ENCODE peak calls at places on chromosomes 2 and 18, in nine cellular contexts. C is A549, S is IMR-90, Y is tibial nerve, N is ovary, T is GM12878, K is NB4, M is adrenal gland, E is stomach. R is an unnamed sample.

GRCh38 chr2:84971799-84972790 is 1.1 kb downstream of the KCMF1 start:
- DNase-seq in C (peak), S (peak), Y (no peak), N (peak), T (no peak), K (peak), M (peak), E (peak), R (peak)

GRCh38 chr2:74253937-74254336 is 55.5 kb downstream of the MTHFD2 start:
- DNase-seq in C (no peak), S (no peak), Y (no peak), N (no peak), T (no peak), K (no peak), M (no peak), E (no peak), R (no peak)

GRCh38 chr2:41922177-41922576 is 125.6 kb upstream of the PKDCC start:
- DNase-seq in C (peak), S (no peak), Y (peak), N (no peak), T (no peak), K (peak), M (no peak), E (no peak), R (no peak)

GRCh38 chr18:24914148-24914525 is 437.8 kb downstream of the ZNF521 start:
- DNase-seq in C (no peak), S (no peak), Y (no peak), N (no peak), T (no peak), K (no peak), M (no peak), E (no peak), R (no peak)

GRCh38 chr18:44411277-44411900 is 269.3 kb upstream of the SETBP1 start:
- DNase-seq in C (no peak), S (no peak), Y (no peak), N (no peak), T (no peak), K (no peak), M (no peak), E (no peak), R (no peak)

GRCh38 chr2:100390001-100390940 is 27.2 kb downstream of the CHST10 start:
- DNase-seq in C (no peak), S (no peak), Y (no peak), N (no peak), T (no peak), K (no peak), M (no peak), E (no peak), R (no peak)

GRCh38 chr2:106990307-106990706 is 104.3 kb upstream of the ST6GAL2 start:
- DNase-seq in C (no peak), S (peak), Y (no peak), N (no peak), T (no peak), K (no peak), M (no peak), E (no peak), R (no peak)

GRCh38 chr2:187991389-187991788 is 300.3 kb upstream of the GULP1 start:
- DNase-seq in C (no peak), S (no peak), Y (no peak), N (no peak), T (no peak), K (no peak), M (no peak), E (no peak), R (no peak)

GRCh38 chr2:148048475-148049221 is 27.8 kb downstream of the MBD5 start:
- DNase-seq in C (no peak), S (peak), Y (no peak), N (no peak), T (peak), K (peak), M (no peak), E (no peak), R (no peak)

GRCh38 chr2:125490308-125490707 is 1165.7 kb upstream of the GYPC start:
- DNase-seq in C (no peak), S (no peak), Y (no peak), N (no peak), T (no peak), K (no peak), M (no peak), E (no peak), R (no peak)

GRCh38 chr2:203730076-203730729 is 23.8 kb downstream of the CD28 start:
- DNase-seq in C (no peak), S (peak), Y (no peak), N (no peak), T (no peak), K (no peak), M (no peak), E (no peak), R (no peak)

DNA sequence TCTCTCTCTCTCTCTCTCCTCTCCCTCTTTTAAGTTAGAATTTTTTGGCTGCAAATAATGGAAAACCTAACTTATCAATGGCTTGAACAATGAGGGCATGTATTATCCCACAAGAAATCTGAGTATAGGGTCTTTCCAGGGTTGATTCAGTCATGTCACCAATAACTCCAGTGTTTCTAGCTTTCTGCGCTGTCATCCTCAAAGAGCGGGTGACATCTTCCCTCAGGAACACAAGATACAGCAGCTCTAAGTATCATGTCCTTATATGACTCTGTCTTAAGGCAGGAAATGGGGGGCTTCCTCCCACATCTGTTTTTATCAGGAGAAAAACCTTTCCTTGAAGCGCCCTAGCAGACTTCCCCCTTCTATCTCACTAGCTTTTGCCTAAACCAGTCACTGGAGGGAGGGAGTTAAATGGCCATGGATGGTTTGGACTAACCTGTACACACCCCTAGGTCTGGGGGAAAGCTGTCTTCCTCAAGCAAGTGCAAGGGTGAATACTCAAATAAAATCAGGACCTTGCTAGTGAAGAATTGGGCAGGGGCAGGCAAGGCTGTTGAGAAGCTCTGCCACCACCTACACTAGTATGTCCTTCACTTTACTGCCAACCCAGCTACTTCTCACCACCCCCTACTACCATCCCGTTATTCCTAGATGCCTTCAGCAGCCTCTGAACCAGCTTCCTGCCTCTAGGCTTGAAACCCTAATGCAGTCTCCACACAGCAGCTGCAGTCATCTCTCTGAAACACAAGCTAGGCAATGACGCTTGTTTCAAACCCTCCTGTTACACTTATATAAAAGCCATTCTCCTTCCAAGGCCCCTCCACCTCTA is 7.5 kb upstream of the TUBA4A start:
- DNase-seq in C (no peak), S (no peak), Y (no peak), N (no peak), T (no peak), K (peak), M (no peak), E (no peak), R (no peak)
- TF ChIP-seq POLR2A in C (no peak), S (no peak), Y (no peak), N (no peak), T (no peak), K (no peak), M (no peak), E (no peak), R (no peak)

GRCh38 chr2:222309361-222309760 is 10.6 kb upstream of the PAX3 start:
- DNase-seq in C (no peak), S (no peak), Y (no peak), N (no peak), T (no peak), K (no peak), M (no peak), E (no peak), R (no peak)
- TF ChIP-seq CTCF in C (no peak), S (no peak), Y (no peak), N (no peak), T (no peak), K (no peak), M (no peak), E (no peak), R (no peak)

GRCh38 chr2:110677080-110677479 is 783 bp downstream of the BUB1 start:
- DNase-seq in C (no peak), S (no peak), Y (no peak), N (no peak), T (no peak), K (no peak), M (no peak), E (no peak), R (no peak)

GRCh38 chr2:110679337-110679707 is 1.5 kb upstream of the BUB1 start:
- DNase-seq in C (no peak), S (no peak), Y (peak), N (peak), T (no peak), K (peak), M (peak), E (no peak), R (no peak)

GRCh38 chr2:110678457-110679336 is 834 bp upstream of the BUB1 start:
- DNase-seq in C (no peak), S (peak), Y (peak), N (peak), T (no peak), K (peak), M (peak), E (peak), R (peak)

GRCh38 chr2:110679865-110680264 is 2.0 kb upstream of the BUB1 start:
- DNase-seq in C (no peak), S (no peak), Y (no peak), N (no peak), T (no peak), K (no peak), M (no peak), E (no peak), R (peak)

GRCh38 chr2:110677530-110678456 is at the start of gene BUB1:
- DNase-seq in C (peak), S (peak), Y (peak), N (peak), T (peak), K (peak), M (peak), E (peak), R (peak)
- TF ChIP-seq POLR2A in C (peak), S (peak), Y (peak), N (peak), T (peak), K (peak), M (peak), E (no peak), R (no peak)

GRCh38 chr2:135817466-135817865 is 19.5 kb downstream of the LCT start:
- DNase-seq in C (no peak), S (no peak), Y (no peak), N (no peak), T (no peak), K (no peak), M (no peak), E (no peak), R (no peak)

GRCh38 chr2:135821190-135821589 is 15.8 kb downstream of the LCT start:
- DNase-seq in C (no peak), S (no peak), Y (no peak), N (no peak), T (no peak), K (peak), M (no peak), E (no peak), R (no peak)

GRCh38 chr2:135817946-135818345 is 19.0 kb downstream of the LCT start:
- DNase-seq in C (no peak), S (no peak), Y (no peak), N (no peak), T (no peak), K (no peak), M (no peak), E (no peak), R (no peak)

GRCh38 chr2:135820003-135820618 is 16.9 kb downstream of the LCT start:
- DNase-seq in C (no peak), S (peak), Y (no peak), N (no peak), T (peak), K (peak), M (no peak), E (no peak), R (no peak)

DNA sequence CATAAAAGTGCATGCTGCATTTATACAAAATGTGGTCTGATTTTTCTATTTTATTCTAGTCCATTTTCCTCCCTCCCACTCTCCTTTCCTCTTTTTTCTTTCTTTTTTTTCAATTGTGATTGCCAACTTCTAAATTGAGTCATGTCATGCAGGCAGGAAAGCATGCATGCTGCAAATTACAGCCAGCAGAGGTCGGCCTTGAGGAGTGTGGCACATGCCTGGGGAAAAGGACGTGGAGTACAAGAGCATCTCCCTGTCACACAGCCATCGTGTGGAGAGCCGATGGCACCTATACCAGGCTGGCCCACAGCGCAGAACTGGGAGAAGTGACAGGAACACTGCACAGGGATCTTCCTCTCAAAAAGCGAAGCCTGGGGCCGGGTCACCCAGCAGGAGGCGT is 17.8 kb downstream of the LCT start:
- DNase-seq in C (peak), S (peak), Y (no peak), N (no peak), T (no peak), K (peak), M (no peak), E (no peak), R (no peak)
- TF ChIP-seq CTCF in C (peak), S (peak), Y (no peak), N (no peak), T (peak), K (peak), M (no peak), E (no peak), R (no peak)

DNA sequence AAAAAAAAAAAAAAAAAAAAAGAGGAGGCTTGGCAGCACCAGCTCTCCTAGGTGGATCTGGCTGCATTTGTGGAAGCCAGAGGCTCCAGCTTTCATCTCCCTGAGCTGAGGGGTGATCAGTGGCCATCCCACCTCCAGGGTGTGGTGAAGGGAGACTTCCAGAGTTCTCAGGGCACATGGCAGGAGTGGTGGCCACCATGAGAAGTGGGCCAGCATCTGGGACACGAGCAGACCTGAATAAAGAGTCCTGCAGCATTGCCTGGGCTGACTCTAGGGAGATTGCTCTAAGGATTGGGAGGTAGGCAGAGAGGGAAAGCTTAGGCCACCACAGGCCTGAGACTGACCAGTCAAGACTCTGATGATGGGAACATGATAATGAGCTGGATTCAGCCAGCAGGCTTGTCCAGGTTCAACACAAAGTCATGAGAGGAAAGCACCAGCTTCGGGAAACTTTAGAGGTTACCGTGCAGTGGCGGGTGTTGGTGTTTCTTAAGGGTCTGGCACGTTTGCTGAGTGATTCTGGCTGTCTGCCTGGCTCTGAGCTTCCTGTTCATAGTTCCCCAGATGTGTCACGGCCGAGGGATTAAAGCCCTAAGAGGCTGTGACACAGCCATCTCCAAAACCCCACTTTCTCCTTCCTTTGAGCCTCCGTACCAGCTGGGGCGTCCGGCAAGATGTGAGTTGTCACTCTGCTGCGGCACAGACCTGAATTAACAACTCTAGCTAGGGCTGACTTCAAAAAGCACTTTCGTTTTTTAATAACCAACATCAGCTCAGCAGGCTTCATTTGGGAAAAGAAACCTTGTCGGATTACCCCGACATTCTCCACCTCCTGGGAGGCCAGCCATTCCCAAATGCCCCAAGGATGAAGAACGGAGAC is 38.3 kb upstream of the IL1R1 start:
- DNase-seq in C (peak), S (peak), Y (peak), N (peak), T (peak), K (no peak), M (peak), E (peak), R (peak)
- TF ChIP-seq POLR2A in C (no peak), S (peak), Y (no peak), N (no peak), T (no peak), K (no peak), M (no peak), E (no peak), R (no peak)

GRCh38 chr2:94870392-94871225 is 621 bp upstream of the TEKT4 start:
- DNase-seq in C (peak), S (no peak), Y (no peak), N (no peak), T (no peak), K (peak), M (no peak), E (no peak), R (peak)
- TF ChIP-seq CTCF in C (peak), S (peak), Y (no peak), N (no peak), T (peak), K (peak), M (no peak), E (no peak), R (peak)

GRCh38 chr18:11982981-11983380 is 1.7 kb downstream of the IMPA2 start:
- DNase-seq in C (no peak), S (no peak), Y (no peak), N (no peak), T (no peak), K (peak), M (no peak), E (no peak), R (no peak)

GRCh38 chr18:11981633-11982366 is 493 bp downstream of the IMPA2 start:
- DNase-seq in C (no peak), S (peak), Y (peak), N (peak), T (no peak), K (peak), M (peak), E (peak), R (peak)

GRCh38 chr18:11980148-11980554 is 1.2 kb upstream of the IMPA2 start:
- DNase-seq in C (no peak), S (peak), Y (peak), N (no peak), T (no peak), K (no peak), M (peak), E (no peak), R (no peak)

GRCh38 chr18:11981383-11981632 is at the start of gene IMPA2:
- DNase-seq in C (no peak), S (no peak), Y (no peak), N (no peak), T (no peak), K (no peak), M (no peak), E (no peak), R (no peak)

DNA sequence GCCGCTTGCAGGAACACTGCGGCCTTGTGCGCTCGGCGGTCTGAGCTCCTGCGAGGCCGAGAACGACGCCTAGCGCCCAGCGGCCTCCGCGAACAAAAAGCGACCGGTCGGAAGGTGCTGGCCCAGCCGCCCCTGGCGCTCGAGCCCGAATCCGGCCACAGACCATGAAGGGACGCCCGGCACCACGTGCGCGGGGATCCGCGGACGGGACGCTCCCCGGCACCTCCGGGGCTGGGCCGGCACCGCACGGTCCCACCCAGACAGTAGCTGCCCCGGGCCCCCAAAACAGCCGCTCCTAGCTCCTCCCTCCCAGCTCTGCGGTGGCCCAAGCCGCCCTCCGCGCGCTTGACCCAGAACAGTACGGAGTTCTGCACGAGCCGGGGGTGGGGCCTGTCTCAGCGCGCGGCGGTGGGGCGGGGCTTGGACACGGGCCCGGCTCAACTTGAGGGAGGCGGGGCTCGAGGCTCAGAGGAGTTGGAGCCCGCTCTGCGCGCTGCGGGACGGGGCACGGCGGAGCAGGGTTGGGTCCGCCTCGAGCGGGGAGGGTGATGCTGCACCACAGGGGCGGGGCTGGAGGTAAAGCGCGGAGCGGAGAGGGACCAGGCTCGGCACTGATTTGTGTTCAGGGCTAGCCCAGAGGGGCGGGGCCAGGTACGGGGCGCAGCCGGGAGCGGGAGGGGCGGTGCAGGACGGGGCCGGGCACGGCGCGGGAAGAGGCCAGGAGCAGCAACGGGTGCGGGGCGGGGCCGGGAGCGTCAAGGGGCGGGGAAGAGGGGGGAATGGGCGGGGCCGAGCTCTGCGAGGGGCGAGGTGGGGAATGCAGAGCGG is 538 bp upstream of the IMPA2 start:
- DNase-seq in C (peak), S (peak), Y (peak), N (peak), T (peak), K (peak), M (peak), E (peak), R (peak)
- TF ChIP-seq POLR2A in C (peak), S (peak), Y (peak), N (peak), T (peak), K (peak), M (peak), E (no peak), R (peak)

DNA sequence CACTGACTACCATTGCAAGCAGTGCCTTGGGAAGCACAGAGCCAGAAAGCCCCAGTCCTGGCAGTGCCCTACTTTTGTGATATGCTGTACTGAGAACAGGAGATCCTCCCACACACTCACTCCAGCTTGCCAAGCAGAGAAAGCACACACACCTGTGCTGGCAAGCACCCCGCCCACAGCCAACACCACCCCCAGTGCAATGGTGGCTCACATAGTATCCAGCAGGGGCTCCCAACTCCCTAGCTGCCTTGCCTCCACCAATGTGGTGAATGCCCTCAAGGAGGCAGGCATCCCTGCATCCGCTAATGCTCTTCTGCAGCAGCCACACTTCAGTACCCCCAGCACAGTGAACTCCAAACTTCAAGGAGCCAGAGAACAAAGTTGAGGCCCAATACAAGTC is 1655.8 kb downstream of the SUCLG1 start:
- DNase-seq in C (no peak), S (no peak), Y (no peak), N (no peak), T (no peak), K (no peak), M (no peak), E (no peak), R (no peak)
- TF ChIP-seq CTCF in C (no peak), S (no peak), Y (no peak), N (no peak), T (no peak), K (no peak), M (no peak), E (no peak), R (no peak)

R was measured in spleen.